ENCODE peak calls at places on chromosomes 1 and 21, in four cellular contexts. One of them, this sample, is unnamed.

GRCh38 chr21:28479660-28480059 is 513.0 kb downstream of the LTN1 start:
- DNase-seq in breast epithelium: no peak
- DNase-seq in IMR-90: no peak
- DNase-seq in ovary: no peak
- DNase-seq in this sample: no peak

GRCh38 chr1:186974774-186975181 is 146.0 kb downstream of the PLA2G4A start:
- DNase-seq in breast epithelium: no peak
- DNase-seq in ovary: no peak
- DNase-seq in IMR-90: peak
- DNase-seq in this sample: no peak

GRCh38 chr1:47533176-47534039 is 95.6 kb downstream of the FOXD2 start:
- DNase-seq in ovary: peak
- DNase-seq in breast epithelium: peak
- DNase-seq in IMR-90: peak
- DNase-seq in this sample: peak

GRCh38 chr1:3507636-3508275 is 53.3 kb downstream of the ARHGEF16 start:
- DNase-seq in IMR-90: no peak
- DNase-seq in breast epithelium: no peak
- DNase-seq in ovary: no peak
- DNase-seq in this sample: no peak

GRCh38 chr1:186550832-186551231 is 89.9 kb upstream of the PDC start:
- DNase-seq in ovary: no peak
- DNase-seq in breast epithelium: no peak
- DNase-seq in IMR-90: no peak
- DNase-seq in this sample: no peak

GRCh38 chr1:92298213-92298572 is 594 bp downstream of the GLMN start:
- DNase-seq in breast epithelium: no peak
- DNase-seq in IMR-90: no peak
- DNase-seq in ovary: no peak
- DNase-seq in this sample: no peak

GRCh38 chr1:35174225-35174540 is 18.8 kb downstream of the SFPQ start:
- DNase-seq in ovary: no peak
- DNase-seq in IMR-90: no peak
- DNase-seq in breast epithelium: no peak
- DNase-seq in this sample: no peak

GRCh38 chr1:212531267-212531666 is 77.3 kb upstream of the ATF3 start:
- DNase-seq in breast epithelium: no peak
- DNase-seq in IMR-90: no peak
- DNase-seq in ovary: no peak
- DNase-seq in this sample: no peak

GRCh38 chr1:234858722-234859121 is 248.7 kb upstream of the IRF2BP2 start:
- DNase-seq in breast epithelium: no peak
- DNase-seq in IMR-90: no peak
- DNase-seq in ovary: no peak
- DNase-seq in this sample: no peak

GRCh38 chr1:36178479-36179219 is 22.7 kb downstream of the MAP7D1 start:
- DNase-seq in IMR-90: no peak
- DNase-seq in breast epithelium: no peak
- DNase-seq in ovary: no peak
- DNase-seq in this sample: no peak

GRCh38 chr1:116433283-116434257 is 60.5 kb downstream of the ATP1A1 start:
- DNase-seq in IMR-90: peak
- DNase-seq in breast epithelium: peak
- DNase-seq in ovary: no peak
- DNase-seq in this sample: peak

GRCh38 chr1:10374442-10374860 is 24.4 kb upstream of the PGD start:
- DNase-seq in breast epithelium: no peak
- DNase-seq in IMR-90: peak
- DNase-seq in ovary: no peak
- DNase-seq in this sample: no peak

GRCh38 chr1:96559707-96560588 is 161.6 kb upstream of the PTBP2 start:
- DNase-seq in breast epithelium: peak
- DNase-seq in IMR-90: peak
- DNase-seq in ovary: no peak
- DNase-seq in this sample: peak

GRCh38 chr1:56496158-56496557 is 83.2 kb downstream of the PLPP3 start:
- DNase-seq in ovary: no peak
- DNase-seq in breast epithelium: no peak
- DNase-seq in IMR-90: no peak
- DNase-seq in this sample: no peak

GRCh38 chr1:54582566-54583306 is 34.7 kb downstream of the ACOT11 start:
- DNase-seq in ovary: peak
- DNase-seq in breast epithelium: peak
- DNase-seq in IMR-90: no peak
- DNase-seq in this sample: peak

GRCh38 chr1:242240691-242241090 is 241.8 kb upstream of the MAP1LC3C start:
- DNase-seq in breast epithelium: no peak
- DNase-seq in ovary: no peak
- DNase-seq in IMR-90: no peak
- DNase-seq in this sample: no peak

GRCh38 chr1:78836736-78837135 is 169.8 kb downstream of the ADGRL4 start:
- DNase-seq in ovary: no peak
- DNase-seq in IMR-90: no peak
- DNase-seq in breast epithelium: no peak
- DNase-seq in this sample: no peak

GRCh38 chr1:84689514-84690396 is 506 bp downstream of the SSX2IP start:
- DNase-seq in breast epithelium: peak
- DNase-seq in IMR-90: peak
- DNase-seq in ovary: no peak
- DNase-seq in this sample: no peak

GRCh38 chr1:153447498-153448170 is 12.8 kb downstream of the S100A7 start:
- DNase-seq in IMR-90: peak
- DNase-seq in breast epithelium: no peak
- DNase-seq in ovary: no peak
- DNase-seq in this sample: no peak

GRCh38 chr1:204962742-204963632 is 80.0 kb upstream of the CNTN2 start:
- DNase-seq in breast epithelium: no peak
- DNase-seq in IMR-90: no peak
- DNase-seq in ovary: no peak
- DNase-seq in this sample: no peak

GRCh38 chr1:56390540-56390867 is 188.9 kb downstream of the PLPP3 start:
- DNase-seq in ovary: no peak
- DNase-seq in breast epithelium: no peak
- DNase-seq in IMR-90: no peak
- DNase-seq in this sample: no peak

GRCh38 chr1:246836169-246836568 is 95.6 kb downstream of the AHCTF1 start:
- DNase-seq in breast epithelium: no peak
- DNase-seq in IMR-90: peak
- DNase-seq in ovary: no peak
- DNase-seq in this sample: no peak

GRCh38 chr1:62356257-62356835 is 37.1 kb upstream of the KANK4 start:
- DNase-seq in IMR-90: peak
- DNase-seq in breast epithelium: no peak
- DNase-seq in ovary: no peak
- DNase-seq in this sample: no peak

GRCh38 chr21:42565206-42565810 is 51.7 kb downstream of the SLC37A1 start:
- DNase-seq in ovary: no peak
- DNase-seq in IMR-90: no peak
- DNase-seq in breast epithelium: no peak
- DNase-seq in this sample: no peak

GRCh38 chr1:94362466-94363058 is 55.6 kb upstream of the ABCD3 start:
- DNase-seq in breast epithelium: no peak
- DNase-seq in ovary: no peak
- DNase-seq in IMR-90: peak
- DNase-seq in this sample: no peak

GRCh38 chr1:205714190-205714905 is 34.0 kb upstream of the SLC45A3 start:
- DNase-seq in ovary: no peak
- DNase-seq in breast epithelium: peak
- DNase-seq in IMR-90: peak
- DNase-seq in this sample: no peak

GRCh38 chr1:94020764-94021579 is 100.0 kb downstream of the ABCA4 start:
- DNase-seq in ovary: no peak
- DNase-seq in IMR-90: peak
- DNase-seq in breast epithelium: no peak
- DNase-seq in this sample: no peak

GRCh38 chr1:59375321-59376220 is 78.7 kb downstream of the FGGY start:
- DNase-seq in ovary: no peak
- DNase-seq in breast epithelium: no peak
- DNase-seq in IMR-90: peak
- DNase-seq in this sample: no peak

GRCh38 chr1:41394918-41395598 is 33.8 kb downstream of the FOXO6 start:
- DNase-seq in breast epithelium: no peak
- DNase-seq in IMR-90: no peak
- DNase-seq in ovary: no peak
- DNase-seq in this sample: no peak

GRCh38 chr21:23401278-23401677 is 2206.0 kb downstream of the MRPL39 start:
- DNase-seq in ovary: no peak
- DNase-seq in breast epithelium: no peak
- DNase-seq in IMR-90: no peak
- DNase-seq in this sample: no peak

GRCh38 chr1:44377925-44378784 is 23.1 kb upstream of the ERI3 start:
- DNase-seq in breast epithelium: no peak
- DNase-seq in ovary: no peak
- DNase-seq in IMR-90: peak
- DNase-seq in this sample: peak

GRCh38 chr1:55476445-55477015 is 261.4 kb upstream of the USP24 start:
- DNase-seq in ovary: no peak
- DNase-seq in breast epithelium: no peak
- DNase-seq in IMR-90: no peak
- DNase-seq in this sample: no peak

GRCh38 chr1:81424056-81424455 is 376.7 kb upstream of the ADGRL2 start:
- DNase-seq in IMR-90: peak
- DNase-seq in breast epithelium: no peak
- DNase-seq in ovary: no peak
- DNase-seq in this sample: no peak

GRCh38 chr1:156295391-156295947 is at the start of gene GLMP:
- DNase-seq in IMR-90: peak
- DNase-seq in breast epithelium: peak
- DNase-seq in ovary: peak
- DNase-seq in this sample: peak
- TF ChIP-seq POLR2A in IMR-90: no peak
- TF ChIP-seq POLR2A in breast epithelium: no peak
- TF ChIP-seq POLR2A in ovary: no peak
- TF ChIP-seq POLR2A in this sample: peak

DNA sequence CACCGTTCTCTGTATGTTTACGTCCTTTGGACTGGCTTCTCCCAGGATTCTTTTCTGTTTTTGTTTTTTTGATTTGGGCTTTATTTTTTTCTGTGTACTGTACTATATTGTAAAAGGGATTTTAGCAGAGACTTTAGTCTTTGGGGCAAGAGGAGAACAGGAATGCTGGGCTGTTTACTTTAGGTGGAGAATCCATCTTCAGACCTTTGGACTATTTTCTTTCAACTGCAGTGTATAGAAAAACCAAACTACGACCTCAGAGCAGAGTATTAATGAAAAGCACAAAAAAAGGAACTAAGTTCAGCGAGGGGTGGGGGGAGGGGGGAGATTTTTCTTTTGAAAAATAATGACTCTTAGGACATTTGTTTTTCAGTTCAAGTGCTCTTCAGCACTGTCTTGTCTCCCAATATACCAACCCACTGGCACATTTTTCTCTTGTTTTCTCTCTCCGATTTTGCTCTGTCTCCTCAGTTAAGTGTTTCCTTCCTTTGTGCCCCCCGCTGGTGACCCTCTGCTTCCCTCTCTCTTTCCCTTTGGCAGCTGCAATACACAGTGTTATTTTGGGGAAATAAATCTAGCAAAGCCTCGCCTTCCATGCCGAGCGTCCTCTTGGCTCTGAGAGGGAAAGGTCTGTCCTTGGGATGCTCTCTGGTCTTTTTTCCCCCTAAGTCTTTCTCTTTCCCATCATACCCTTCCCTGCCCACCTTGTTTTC is 44.9 kb downstream of the ACP6 start:
- DNase-seq in IMR-90: no peak
- DNase-seq in breast epithelium: no peak
- DNase-seq in ovary: no peak
- DNase-seq in this sample: no peak
- TF ChIP-seq CTCF in IMR-90: no peak
- TF ChIP-seq CTCF in breast epithelium: no peak
- TF ChIP-seq CTCF in ovary: no peak
- TF ChIP-seq CTCF in this sample: no peak

GRCh38 chr1:111620412-111620971 is 903 bp downstream of the RAP1A start:
- DNase-seq in IMR-90: no peak
- DNase-seq in ovary: no peak
- DNase-seq in breast epithelium: peak
- DNase-seq in this sample: no peak

GRCh38 chr1:111621050-111621449 is 1.5 kb downstream of the RAP1A start:
- DNase-seq in breast epithelium: no peak
- DNase-seq in IMR-90: peak
- DNase-seq in ovary: no peak
- DNase-seq in this sample: no peak

GRCh38 chr1:111618081-111618480 is 1.5 kb upstream of the RAP1A start:
- DNase-seq in breast epithelium: no peak
- DNase-seq in IMR-90: no peak
- DNase-seq in ovary: no peak
- DNase-seq in this sample: no peak

GRCh38 chr1:111618953-111619634 is 495 bp upstream of the RAP1A start:
- DNase-seq in breast epithelium: no peak
- DNase-seq in IMR-90: no peak
- DNase-seq in ovary: peak
- DNase-seq in this sample: peak

GRCh38 chr1:111619635-111620411 is at the start of gene RAP1A:
- DNase-seq in breast epithelium: peak
- DNase-seq in IMR-90: peak
- DNase-seq in ovary: peak
- DNase-seq in this sample: peak
- TF ChIP-seq POLR2A in breast epithelium: peak
- TF ChIP-seq POLR2A in IMR-90: peak
- TF ChIP-seq POLR2A in ovary: peak
- TF ChIP-seq POLR2A in this sample: peak

GRCh38 chr1:175563556-175563955 is 179.8 kb downstream of the TNR start:
- DNase-seq in ovary: no peak
- DNase-seq in IMR-90: no peak
- DNase-seq in breast epithelium: no peak
- DNase-seq in this sample: no peak

GRCh38 chr1:175564119-175564518 is 179.3 kb downstream of the TNR start:
- DNase-seq in IMR-90: no peak
- DNase-seq in breast epithelium: no peak
- DNase-seq in ovary: no peak
- DNase-seq in this sample: no peak

GRCh38 chr1:175564723-175565122 is 178.7 kb downstream of the TNR start:
- DNase-seq in breast epithelium: no peak
- DNase-seq in ovary: no peak
- DNase-seq in IMR-90: no peak
- DNase-seq in this sample: no peak

GRCh38 chr1:175572932-175573871 is 170.2 kb downstream of the TNR start:
- DNase-seq in breast epithelium: no peak
- DNase-seq in IMR-90: no peak
- DNase-seq in ovary: peak
- DNase-seq in this sample: no peak

DNA sequence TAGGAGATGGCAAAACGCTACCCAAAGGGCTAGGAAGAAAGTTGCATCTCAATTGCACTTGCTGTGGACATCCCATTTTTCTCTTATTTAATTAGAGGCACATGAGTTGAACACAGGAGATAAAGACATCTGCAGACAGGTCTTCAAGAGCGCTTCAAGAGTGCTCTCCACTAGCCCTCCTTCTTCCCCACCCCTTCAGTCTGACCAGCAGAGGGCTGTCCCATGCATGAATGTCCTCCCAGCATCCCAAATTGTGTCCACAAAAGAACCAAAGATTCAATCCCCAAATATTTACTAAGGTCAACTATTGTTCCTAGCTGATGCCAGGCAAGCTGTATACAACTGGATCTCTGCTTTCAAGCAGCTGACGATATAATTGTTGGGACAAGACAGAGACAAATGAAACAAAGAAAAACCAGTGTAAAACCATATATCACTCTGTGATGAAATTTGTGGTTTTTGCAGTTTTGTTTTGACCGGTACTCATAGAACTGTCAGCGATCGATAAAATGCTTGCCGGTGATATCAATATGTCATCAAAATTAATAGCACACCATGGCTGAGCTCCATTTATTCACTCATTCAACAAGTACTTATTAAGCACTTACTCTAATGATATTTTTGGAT is 174.2 kb downstream of the TNR start:
- DNase-seq in breast epithelium: no peak
- DNase-seq in IMR-90: no peak
- DNase-seq in ovary: no peak
- DNase-seq in this sample: no peak
- TF ChIP-seq CTCF in breast epithelium: no peak
- TF ChIP-seq CTCF in IMR-90: no peak
- TF ChIP-seq CTCF in ovary: no peak
- TF ChIP-seq CTCF in this sample: no peak